ENCODE peak calls at places on chromosomes 6 and 20, in nine cellular contexts. T is CD4-positive, CD25-positive, alpha-beta regulatory T cell; B is cardiac muscle cell; O is vagina; M is substantia nigra; E is RWPE1; D is CD8-positive, alpha-beta T cell; U is adrenal gland; K is HCT116. H is an unnamed sample.

GRCh38 chr6:11433860-11434259 is 103.7 kb upstream of the TMEM170B start:
- DNase-seq in O (no peak), M (no peak), K (no peak), U (no peak), B (no peak), D (no peak), T (no peak), E (no peak), H (no peak)

GRCh38 chr6:166106076-166106686 is 61.5 kb downstream of the TBXT start:
- DNase-seq in M (peak), K (peak), B (peak), U (peak), O (no peak), D (peak), E (peak), T (peak), H (peak)

GRCh38 chr6:142857609-142858195 is 87.3 kb downstream of the HIVEP2 start:
- DNase-seq in T (peak), U (no peak), B (no peak), D (peak), O (no peak), E (no peak), M (no peak), K (no peak), H (no peak)

GRCh38 chr6:3133515-3133914 is 15.0 kb downstream of the BPHL start:
- DNase-seq in T (no peak), K (no peak), E (no peak), O (no peak), M (no peak), B (no peak), U (no peak), D (no peak), H (no peak)

GRCh38 chr6:27720607-27721580 is 191.3 kb downstream of the OR2B2 start:
- DNase-seq in B (peak), D (no peak), O (no peak), M (no peak), E (peak), U (no peak), K (peak), T (no peak), H (no peak)

GRCh38 chr6:169780571-169781091 is 29.2 kb downstream of the ERMARD start:
- DNase-seq in T (no peak), O (peak), D (no peak), M (no peak), K (no peak), E (peak), B (no peak), U (no peak), H (no peak)

GRCh38 chr6:119479860-119480655 is 130.5 kb upstream of the MAN1A1 start:
- DNase-seq in T (no peak), O (no peak), B (peak), D (no peak), U (no peak), E (no peak), M (no peak), K (no peak), H (no peak)

GRCh38 chr6:119436583-119436982 is 87.0 kb upstream of the MAN1A1 start:
- DNase-seq in K (no peak), U (no peak), E (no peak), T (no peak), B (no peak), O (no peak), D (no peak), M (no peak), H (no peak)

GRCh38 chr20:63522981-63523611 is 2.5 kb downstream of the PPDPF start:
- DNase-seq in E (no peak), K (no peak), U (no peak), T (no peak), D (no peak), O (no peak), B (no peak), M (no peak), H (no peak)

GRCh38 chr6:31247813-31248212 is 24.1 kb downstream of the HLA-C start:
- DNase-seq in M (no peak), O (no peak), E (no peak), D (no peak), B (no peak), U (no peak), T (no peak), K (no peak), H (no peak)

GRCh38 chr6:42790549-42791181 is 8.8 kb downstream of the BICRAL start:
- DNase-seq in K (no peak), D (no peak), M (no peak), T (no peak), O (no peak), E (no peak), U (no peak), B (no peak), H (no peak)

GRCh38 chr6:149221774-149222070 is 95.8 kb upstream of the TAB2 start:
- DNase-seq in T (no peak), D (no peak), K (no peak), U (no peak), E (no peak), B (peak), M (no peak), O (no peak), H (no peak)

GRCh38 chr6:29656798-29657197 is at the start of gene MOG:
- DNase-seq in M (peak), K (no peak), B (no peak), O (no peak), U (no peak), T (no peak), E (no peak), D (no peak), H (no peak)

GRCh38 chr20:62138204-62138543 is 5.0 kb downstream of the PSMA7 start:
- DNase-seq in E (no peak), M (no peak), D (no peak), T (no peak), O (no peak), U (no peak), B (no peak), K (no peak), H (no peak)

GRCh38 chr6:115071962-115072361 is 729.1 kb upstream of the HS3ST5 start:
- DNase-seq in D (no peak), O (no peak), U (no peak), E (no peak), K (no peak), M (no peak), T (no peak), B (no peak), H (no peak)

GRCh38 chr20:711526-711925 is 35.9 kb upstream of the SCRT2 start:
- DNase-seq in D (no peak), T (no peak), O (no peak), B (no peak), M (no peak), U (no peak), K (no peak), E (no peak), H (no peak)

GRCh38 chr6:165663736-165664552 is 903 bp upstream of the PDE10A start:
- DNase-seq in T (no peak), E (no peak), B (no peak), K (no peak), O (no peak), U (no peak), M (no peak), D (no peak), H (peak)

GRCh38 chr6:166003569-166003968 is 164.1 kb downstream of the TBXT start:
- DNase-seq in B (peak), K (no peak), T (no peak), U (no peak), M (no peak), D (no peak), E (no peak), O (no peak), H (no peak)

GRCh38 chr6:26020983-26021349 is 58.4 kb downstream of the TRIM38 start:
- DNase-seq in B (peak), O (no peak), M (peak), K (peak), E (peak), D (peak), U (no peak), T (no peak), H (peak)

DNA sequence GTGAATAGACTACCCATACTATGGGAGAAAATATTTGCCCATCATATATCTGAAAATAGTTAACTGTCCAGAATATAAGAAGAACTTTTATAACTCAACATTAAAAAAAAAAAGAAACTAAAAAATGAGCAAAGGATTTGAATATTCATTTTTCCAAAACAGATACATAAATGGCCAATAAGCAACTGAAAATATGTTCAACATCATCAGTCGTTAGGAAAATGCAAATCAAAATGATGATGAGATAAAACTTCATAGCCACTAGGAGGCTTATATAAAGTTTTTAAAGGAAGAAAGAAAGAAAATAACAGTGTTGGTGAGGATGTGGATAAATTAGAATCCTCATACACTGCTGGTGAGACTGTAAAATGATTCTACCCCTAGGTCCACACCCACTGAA is 32.6 kb upstream of the HMGN3 start:
- DNase-seq in D (no peak), E (no peak), B (no peak), K (no peak), T (no peak), U (no peak), O (no peak), M (no peak), H (no peak)
- H3K27ac ChIP-seq in D (no peak), E (no peak), B (no peak), K (no peak), T (no peak), U (no peak), O (no peak), M (no peak), H (no peak)

GRCh38 chr6:151651639-151652038 is 155.8 kb upstream of the ESR1 start:
- DNase-seq in O (no peak), B (no peak), U (no peak), E (no peak), M (no peak), K (no peak), T (no peak), D (no peak), H (no peak)
- H3K27ac ChIP-seq in O (no peak), B (no peak), U (no peak), E (no peak), M (no peak), K (no peak), T (no peak), D (no peak), H (no peak)

DNA sequence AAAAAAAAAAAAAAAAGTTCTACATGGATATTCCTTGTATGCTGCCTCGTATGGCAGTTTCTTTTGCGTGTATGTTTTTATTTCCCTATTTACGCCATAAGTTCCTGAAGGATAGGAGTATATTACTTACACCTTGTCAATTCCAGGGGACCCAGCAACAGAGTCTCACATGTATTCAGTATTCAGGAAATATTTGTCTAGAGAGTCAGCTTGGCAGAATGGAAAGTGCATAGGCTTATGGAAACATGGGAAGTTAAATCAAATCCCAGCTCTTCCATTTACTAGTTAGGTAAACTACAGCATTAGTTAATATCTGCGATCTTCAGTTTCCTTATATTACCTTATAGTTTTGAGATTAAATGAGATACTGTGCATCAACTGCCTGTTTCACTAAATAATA is 51.1 kb upstream of the SLC22A16 start:
- DNase-seq in T (no peak), D (no peak), O (no peak), K (no peak), B (no peak), E (no peak), M (no peak), U (no peak), H (no peak)
- H3K27ac ChIP-seq in T (no peak), D (no peak), O (peak), K (no peak), B (no peak), E (no peak), M (no peak), U (no peak), H (no peak)

DNA sequence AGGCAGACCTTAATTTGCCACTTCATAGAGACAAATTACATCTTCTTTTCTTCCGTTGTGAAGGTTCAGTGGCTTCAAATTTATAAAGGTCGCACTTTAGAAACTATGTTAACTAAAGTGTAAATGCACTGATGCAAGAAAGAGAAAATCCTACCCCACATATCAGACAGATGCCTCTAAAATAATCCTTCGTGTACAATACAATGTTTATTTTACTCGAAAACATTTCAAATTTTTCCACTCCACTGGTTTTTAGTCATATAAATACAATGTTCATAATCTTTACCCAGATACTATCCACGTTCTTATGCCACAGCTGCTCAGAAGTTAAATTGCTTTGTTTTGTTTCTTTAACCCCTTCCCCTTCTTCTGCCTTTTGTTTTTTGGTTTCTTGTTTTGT is 140.3 kb upstream of the LAMP5 start:
- DNase-seq in O (no peak), T (no peak), U (no peak), D (no peak), K (no peak), E (no peak), B (no peak), M (no peak), H (no peak)
- H3K27ac ChIP-seq in O (no peak), T (no peak), U (no peak), D (no peak), K (no peak), E (no peak), B (peak), M (no peak), H (no peak)